ENCODE peak calls at places on chromosome 4, in eight cellular contexts. One of them, this sample, is unnamed.

GRCh38 chr4:158051401-158052235 is 121.2 kb downstream of the GASK1B start:
- DNase-seq in GM23338: no peak
- DNase-seq in sigmoid colon: peak
- DNase-seq in ascending aorta: no peak
- DNase-seq in NB4: no peak
- DNase-seq in fibroblast of pulmonary artery: peak
- DNase-seq in MM.1S: no peak
- DNase-seq in GM13977: no peak
- DNase-seq in this sample: no peak

GRCh38 chr4:91840359-91840758 is 463.4 kb upstream of the GRID2 start:
- DNase-seq in GM23338: no peak
- DNase-seq in ascending aorta: no peak
- DNase-seq in GM13977: no peak
- DNase-seq in MM.1S: no peak
- DNase-seq in NB4: no peak
- DNase-seq in sigmoid colon: no peak
- DNase-seq in fibroblast of pulmonary artery: no peak
- DNase-seq in this sample: no peak

GRCh38 chr4:75671802-75672421 is 1.3 kb downstream of the G3BP2 start:
- DNase-seq in MM.1S: no peak
- DNase-seq in ascending aorta: no peak
- DNase-seq in GM13977: no peak
- DNase-seq in sigmoid colon: no peak
- DNase-seq in GM23338: no peak
- DNase-seq in NB4: no peak
- DNase-seq in fibroblast of pulmonary artery: peak
- DNase-seq in this sample: no peak

GRCh38 chr4:10118355-10119004 is 1.9 kb upstream of the WDR1 start:
- DNase-seq in fibroblast of pulmonary artery: no peak
- DNase-seq in GM23338: no peak
- DNase-seq in NB4: peak
- DNase-seq in GM13977: peak
- DNase-seq in ascending aorta: no peak
- DNase-seq in sigmoid colon: no peak
- DNase-seq in MM.1S: no peak
- DNase-seq in this sample: no peak

GRCh38 chr4:154779362-154779947 is 1.6 kb upstream of the RBM46 start:
- DNase-seq in sigmoid colon: no peak
- DNase-seq in GM23338: peak
- DNase-seq in NB4: peak
- DNase-seq in GM13977: no peak
- DNase-seq in fibroblast of pulmonary artery: peak
- DNase-seq in ascending aorta: no peak
- DNase-seq in MM.1S: peak
- DNase-seq in this sample: no peak

GRCh38 chr4:749771-750666 is 44.4 kb downstream of the PCGF3 start:
- DNase-seq in fibroblast of pulmonary artery: peak
- DNase-seq in sigmoid colon: no peak
- DNase-seq in NB4: no peak
- DNase-seq in MM.1S: no peak
- DNase-seq in GM13977: no peak
- DNase-seq in ascending aorta: no peak
- DNase-seq in GM23338: no peak
- DNase-seq in this sample: peak

GRCh38 chr4:17781072-17781830 is at the start of gene FAM184B:
- DNase-seq in fibroblast of pulmonary artery: no peak
- DNase-seq in ascending aorta: no peak
- DNase-seq in NB4: no peak
- DNase-seq in GM13977: no peak
- DNase-seq in GM23338: peak
- DNase-seq in sigmoid colon: no peak
- DNase-seq in MM.1S: no peak
- DNase-seq in this sample: no peak

GRCh38 chr4:185799442-185799841 is 12.6 kb downstream of the SORBS2 start:
- DNase-seq in GM13977: no peak
- DNase-seq in sigmoid colon: no peak
- DNase-seq in GM23338: no peak
- DNase-seq in fibroblast of pulmonary artery: no peak
- DNase-seq in NB4: no peak
- DNase-seq in ascending aorta: no peak
- DNase-seq in MM.1S: no peak
- DNase-seq in this sample: no peak

GRCh38 chr4:146222313-146222712 is 8.0 kb downstream of the REELD1 start:
- DNase-seq in GM13977: no peak
- DNase-seq in GM23338: no peak
- DNase-seq in fibroblast of pulmonary artery: peak
- DNase-seq in sigmoid colon: no peak
- DNase-seq in MM.1S: no peak
- DNase-seq in ascending aorta: no peak
- DNase-seq in NB4: no peak
- DNase-seq in this sample: no peak

GRCh38 chr4:188403272-188403671 is 264.0 kb downstream of the TRIML1 start:
- DNase-seq in fibroblast of pulmonary artery: no peak
- DNase-seq in MM.1S: no peak
- DNase-seq in ascending aorta: no peak
- DNase-seq in GM23338: peak
- DNase-seq in GM13977: no peak
- DNase-seq in NB4: peak
- DNase-seq in sigmoid colon: no peak
- DNase-seq in this sample: no peak

GRCh38 chr4:3768842-3769641 is 2.9 kb downstream of the ADRA2C start:
- DNase-seq in fibroblast of pulmonary artery: no peak
- DNase-seq in MM.1S: no peak
- DNase-seq in sigmoid colon: no peak
- DNase-seq in NB4: no peak
- DNase-seq in GM23338: no peak
- DNase-seq in ascending aorta: no peak
- DNase-seq in GM13977: no peak
- DNase-seq in this sample: no peak

GRCh38 chr4:81455895-81456294 is 15.8 kb downstream of the RASGEF1B start:
- DNase-seq in sigmoid colon: no peak
- DNase-seq in GM23338: no peak
- DNase-seq in GM13977: no peak
- DNase-seq in fibroblast of pulmonary artery: no peak
- DNase-seq in ascending aorta: no peak
- DNase-seq in MM.1S: no peak
- DNase-seq in NB4: peak
- DNase-seq in this sample: no peak

GRCh38 chr4:185004562-185005208 is 13.6 kb upstream of the HELT start:
- DNase-seq in GM13977: no peak
- DNase-seq in NB4: no peak
- DNase-seq in fibroblast of pulmonary artery: no peak
- DNase-seq in sigmoid colon: peak
- DNase-seq in MM.1S: no peak
- DNase-seq in ascending aorta: no peak
- DNase-seq in GM23338: peak
- DNase-seq in this sample: no peak

GRCh38 chr4:52173470-52174055 is 122.5 kb downstream of the SPATA18 start:
- DNase-seq in GM13977: no peak
- DNase-seq in fibroblast of pulmonary artery: peak
- DNase-seq in sigmoid colon: no peak
- DNase-seq in GM23338: no peak
- DNase-seq in ascending aorta: no peak
- DNase-seq in MM.1S: no peak
- DNase-seq in NB4: no peak
- DNase-seq in this sample: no peak

GRCh38 chr4:86558799-86559198 is 35.3 kb upstream of the PTPN13 start:
- DNase-seq in GM23338: no peak
- DNase-seq in GM13977: no peak
- DNase-seq in fibroblast of pulmonary artery: no peak
- DNase-seq in ascending aorta: no peak
- DNase-seq in sigmoid colon: no peak
- DNase-seq in NB4: no peak
- DNase-seq in MM.1S: no peak
- DNase-seq in this sample: no peak

GRCh38 chr4:89838005-89838404 is 1.0 kb upstream of the SNCA start:
- DNase-seq in ascending aorta: no peak
- DNase-seq in fibroblast of pulmonary artery: peak
- DNase-seq in GM23338: peak
- DNase-seq in NB4: no peak
- DNase-seq in MM.1S: no peak
- DNase-seq in GM13977: peak
- DNase-seq in sigmoid colon: no peak
- DNase-seq in this sample: no peak

GRCh38 chr4:176191974-176192373 is 3.4 kb downstream of the SPATA4 start:
- DNase-seq in MM.1S: no peak
- DNase-seq in fibroblast of pulmonary artery: no peak
- DNase-seq in sigmoid colon: no peak
- DNase-seq in NB4: no peak
- DNase-seq in ascending aorta: no peak
- DNase-seq in GM23338: no peak
- DNase-seq in GM13977: no peak
- DNase-seq in this sample: no peak

GRCh38 chr4:185359767-185360446 is 35.8 kb downstream of the LRP2BP start:
- DNase-seq in GM13977: no peak
- DNase-seq in MM.1S: no peak
- DNase-seq in fibroblast of pulmonary artery: peak
- DNase-seq in ascending aorta: no peak
- DNase-seq in GM23338: no peak
- DNase-seq in sigmoid colon: no peak
- DNase-seq in NB4: no peak
- DNase-seq in this sample: no peak

GRCh38 chr4:5942947-5943346 is 50.1 kb upstream of the CRMP1 start:
- DNase-seq in GM23338: no peak
- DNase-seq in GM13977: no peak
- DNase-seq in ascending aorta: no peak
- DNase-seq in fibroblast of pulmonary artery: no peak
- DNase-seq in MM.1S: no peak
- DNase-seq in sigmoid colon: no peak
- DNase-seq in NB4: no peak
- DNase-seq in this sample: no peak

GRCh38 chr4:18051281-18051680 is 29.7 kb upstream of the LCORL start:
- DNase-seq in fibroblast of pulmonary artery: no peak
- DNase-seq in GM13977: no peak
- DNase-seq in MM.1S: no peak
- DNase-seq in ascending aorta: no peak
- DNase-seq in NB4: no peak
- DNase-seq in sigmoid colon: no peak
- DNase-seq in GM23338: no peak
- DNase-seq in this sample: no peak

GRCh38 chr4:17142232-17142711 is 243.8 kb upstream of the LDB2 start:
- DNase-seq in NB4: peak
- DNase-seq in MM.1S: no peak
- DNase-seq in ascending aorta: no peak
- DNase-seq in GM13977: no peak
- DNase-seq in fibroblast of pulmonary artery: peak
- DNase-seq in sigmoid colon: no peak
- DNase-seq in GM23338: no peak
- DNase-seq in this sample: no peak

GRCh38 chr4:152052431-152053057 is 291.7 kb upstream of the GATB start:
- DNase-seq in MM.1S: no peak
- DNase-seq in ascending aorta: no peak
- DNase-seq in fibroblast of pulmonary artery: peak
- DNase-seq in sigmoid colon: no peak
- DNase-seq in GM13977: no peak
- DNase-seq in GM23338: no peak
- DNase-seq in NB4: peak
- DNase-seq in this sample: no peak

GRCh38 chr4:107837298-107837697 is 12.6 kb downstream of the SGMS2 start:
- DNase-seq in NB4: no peak
- DNase-seq in fibroblast of pulmonary artery: no peak
- DNase-seq in ascending aorta: no peak
- DNase-seq in GM13977: no peak
- DNase-seq in sigmoid colon: no peak
- DNase-seq in MM.1S: no peak
- DNase-seq in GM23338: no peak
- DNase-seq in this sample: no peak

GRCh38 chr4:69831270-69831627 is 28.7 kb downstream of the SULT1E1 start:
- DNase-seq in ascending aorta: no peak
- DNase-seq in GM13977: no peak
- DNase-seq in GM23338: no peak
- DNase-seq in sigmoid colon: no peak
- DNase-seq in NB4: no peak
- DNase-seq in fibroblast of pulmonary artery: no peak
- DNase-seq in MM.1S: no peak
- DNase-seq in this sample: no peak

GRCh38 chr4:183758006-183758734 is 99.1 kb downstream of the TRAPPC11 start:
- DNase-seq in fibroblast of pulmonary artery: peak
- DNase-seq in GM13977: no peak
- DNase-seq in MM.1S: no peak
- DNase-seq in GM23338: peak
- DNase-seq in NB4: no peak
- DNase-seq in sigmoid colon: no peak
- DNase-seq in ascending aorta: no peak
- DNase-seq in this sample: no peak
- TF ChIP-seq CTCF in fibroblast of pulmonary artery: peak
- TF ChIP-seq CTCF in GM13977: peak
- TF ChIP-seq CTCF in MM.1S: no peak
- TF ChIP-seq CTCF in GM23338: peak
- TF ChIP-seq CTCF in NB4: no peak
- TF ChIP-seq CTCF in sigmoid colon: no peak
- TF ChIP-seq CTCF in ascending aorta: peak
- TF ChIP-seq CTCF in this sample: peak

GRCh38 chr4:106803107-106803506 is 233.0 kb downstream of the DKK2 start:
- DNase-seq in sigmoid colon: no peak
- DNase-seq in GM23338: no peak
- DNase-seq in GM13977: no peak
- DNase-seq in MM.1S: no peak
- DNase-seq in ascending aorta: no peak
- DNase-seq in NB4: no peak
- DNase-seq in fibroblast of pulmonary artery: peak
- DNase-seq in this sample: no peak

GRCh38 chr4:106806158-106806797 is 229.8 kb downstream of the DKK2 start:
- DNase-seq in ascending aorta: no peak
- DNase-seq in GM23338: no peak
- DNase-seq in MM.1S: no peak
- DNase-seq in NB4: no peak
- DNase-seq in sigmoid colon: no peak
- DNase-seq in GM13977: no peak
- DNase-seq in fibroblast of pulmonary artery: no peak
- DNase-seq in this sample: no peak

GRCh38 chr4:106810122-106810521 is 226.0 kb downstream of the DKK2 start:
- DNase-seq in ascending aorta: no peak
- DNase-seq in sigmoid colon: no peak
- DNase-seq in fibroblast of pulmonary artery: no peak
- DNase-seq in MM.1S: no peak
- DNase-seq in GM23338: no peak
- DNase-seq in NB4: no peak
- DNase-seq in GM13977: no peak
- DNase-seq in this sample: no peak

GRCh38 chr4:106809083-106809482 is 227.0 kb downstream of the DKK2 start:
- DNase-seq in fibroblast of pulmonary artery: peak
- DNase-seq in sigmoid colon: no peak
- DNase-seq in ascending aorta: no peak
- DNase-seq in GM13977: no peak
- DNase-seq in MM.1S: peak
- DNase-seq in NB4: peak
- DNase-seq in GM23338: peak
- DNase-seq in this sample: no peak
- TF ChIP-seq CTCF in fibroblast of pulmonary artery: peak
- TF ChIP-seq CTCF in sigmoid colon: peak
- TF ChIP-seq CTCF in ascending aorta: peak
- TF ChIP-seq CTCF in GM13977: no peak
- TF ChIP-seq CTCF in MM.1S: peak
- TF ChIP-seq CTCF in NB4: peak
- TF ChIP-seq CTCF in GM23338: peak
- TF ChIP-seq CTCF in this sample: peak

GRCh38 chr4:37666625-37667071 is 19.5 kb downstream of the RELL1 start:
- DNase-seq in GM13977: no peak
- DNase-seq in MM.1S: no peak
- DNase-seq in fibroblast of pulmonary artery: peak
- DNase-seq in GM23338: peak
- DNase-seq in ascending aorta: no peak
- DNase-seq in NB4: peak
- DNase-seq in sigmoid colon: no peak
- DNase-seq in this sample: no peak
- TF ChIP-seq CTCF in GM13977: no peak
- TF ChIP-seq CTCF in MM.1S: no peak
- TF ChIP-seq CTCF in fibroblast of pulmonary artery: peak
- TF ChIP-seq CTCF in GM23338: no peak
- TF ChIP-seq CTCF in ascending aorta: no peak
- TF ChIP-seq CTCF in NB4: no peak
- TF ChIP-seq CTCF in sigmoid colon: no peak
- TF ChIP-seq CTCF in this sample: peak

GRCh38 chr4:139617702-139618490 is 47.7 kb upstream of the MGST2 start:
- DNase-seq in NB4: no peak
- DNase-seq in MM.1S: peak
- DNase-seq in GM13977: no peak
- DNase-seq in ascending aorta: no peak
- DNase-seq in fibroblast of pulmonary artery: peak
- DNase-seq in GM23338: peak
- DNase-seq in sigmoid colon: no peak
- DNase-seq in this sample: no peak
- TF ChIP-seq CTCF in NB4: no peak
- TF ChIP-seq CTCF in MM.1S: peak
- TF ChIP-seq CTCF in GM13977: no peak
- TF ChIP-seq CTCF in ascending aorta: peak
- TF ChIP-seq CTCF in fibroblast of pulmonary artery: peak
- TF ChIP-seq CTCF in GM23338: peak
- TF ChIP-seq CTCF in sigmoid colon: no peak
- TF ChIP-seq CTCF in this sample: peak

This sample was measured in chondrocyte.